ENCODE peak calls at places on chromosome 12, in eight cellular contexts. P, J, R, I, U, Q, K and W are unnamed samples. For H3K4me1, the result is how much of the 10 kb centered on the place peaks cover.

GRCh38 chr12:11763760-11764520 is 114.5 kb downstream of the ETV6 start:
- DNase-seq in I (no peak), K (no peak), J (no peak), R (no peak), U (no peak), P (no peak), Q (no peak), W (no peak)

GRCh38 chr12:104784592-104784991 is 173.5 kb downstream of the SLC41A2 start:
- DNase-seq in K (no peak), P (no peak), I (peak), U (no peak), Q (no peak), R (no peak), J (no peak), W (no peak)

GRCh38 chr12:121145221-121145620 is 12.5 kb downstream of the P2RX7 start:
- DNase-seq in U (no peak), Q (no peak), P (no peak), K (no peak), R (no peak), I (no peak), J (no peak), W (no peak)

GRCh38 chr12:80627773-80628172 is 79.7 kb upstream of the MYF6 start:
- DNase-seq in U (no peak), I (no peak), J (no peak), K (no peak), P (no peak), Q (no peak), R (no peak), W (no peak)

GRCh38 chr12:82090188-82090587 is 268.0 kb downstream of the CCDC59 start:
- DNase-seq in R (no peak), Q (no peak), J (no peak), U (no peak), K (no peak), I (no peak), P (no peak), W (no peak)

GRCh38 chr12:130104596-130105253 is 57.5 kb upstream of the FZD10 start:
- DNase-seq in P (no peak), R (no peak), U (no peak), K (no peak), Q (peak), I (peak), J (no peak), W (no peak)

GRCh38 chr12:61854902-61855301 is 405.3 kb upstream of the USP15 start:
- DNase-seq in P (no peak), U (no peak), J (no peak), R (no peak), Q (no peak), K (no peak), I (no peak), W (no peak)

GRCh38 chr12:68780731-68781130 is 27.2 kb upstream of the MDM2 start:
- DNase-seq in Q (no peak), K (no peak), P (no peak), U (no peak), R (no peak), I (no peak), J (no peak), W (no peak)

GRCh38 chr12:6430990-6431353 is 13.8 kb upstream of the CD27 start:
- DNase-seq in K (no peak), Q (no peak), I (no peak), P (no peak), R (peak), U (no peak), J (peak), W (no peak)

GRCh38 chr12:54658306-54659264 is 10.4 kb upstream of the DCD start:
- DNase-seq in U (no peak), R (peak), Q (peak), P (no peak), K (no peak), J (peak), I (peak), W (no peak)

GRCh38 chr12:54300732-54301427 is at the start of gene NFE2:
- DNase-seq in K (no peak), J (peak), Q (peak), R (peak), P (no peak), I (peak), U (no peak), W (peak)

GRCh38 chr12:14849664-14850063 is 6.3 kb upstream of the ART4 start:
- DNase-seq in U (no peak), I (no peak), Q (no peak), K (no peak), J (no peak), P (peak), R (no peak), W (no peak)

GRCh38 chr12:111638576-111638975 is 39.5 kb upstream of the ATXN2 start:
- DNase-seq in J (no peak), P (no peak), R (no peak), I (peak), Q (no peak), U (no peak), K (no peak), W (no peak)

GRCh38 chr12:55724226-55724939 is 4.2 kb downstream of the RDH5 start:
- DNase-seq in J (peak), P (peak), Q (peak), U (no peak), I (peak), R (no peak), K (no peak), W (peak)

GRCh38 chr12:18492372-18493025 is 231.2 kb downstream of the PIK3C2G start:
- DNase-seq in R (no peak), J (no peak), U (no peak), P (no peak), I (no peak), Q (no peak), K (no peak), W (no peak)

GRCh38 chr12:24911284-24911791 is 37.6 kb downstream of the BCAT1 start:
- DNase-seq in J (no peak), P (no peak), R (no peak), U (no peak), I (no peak), K (no peak), Q (no peak), W (no peak)

GRCh38 chr12:89762498-89763170 is 54.0 kb upstream of the ATP2B1 start:
- DNase-seq in I (no peak), U (no peak), R (no peak), J (no peak), P (no peak), K (no peak), Q (no peak), W (no peak)

GRCh38 chr12:130715996-130716917 is at the start of gene RIMBP2:
- DNase-seq in J (peak), R (no peak), Q (peak), P (no peak), K (no peak), I (peak), U (no peak), W (peak)

GRCh38 chr12:20646239-20646827 is 48.8 kb upstream of the SLCO1C1 start:
- DNase-seq in Q (no peak), K (no peak), R (no peak), P (peak), I (no peak), U (no peak), J (no peak), W (no peak)

DNA sequence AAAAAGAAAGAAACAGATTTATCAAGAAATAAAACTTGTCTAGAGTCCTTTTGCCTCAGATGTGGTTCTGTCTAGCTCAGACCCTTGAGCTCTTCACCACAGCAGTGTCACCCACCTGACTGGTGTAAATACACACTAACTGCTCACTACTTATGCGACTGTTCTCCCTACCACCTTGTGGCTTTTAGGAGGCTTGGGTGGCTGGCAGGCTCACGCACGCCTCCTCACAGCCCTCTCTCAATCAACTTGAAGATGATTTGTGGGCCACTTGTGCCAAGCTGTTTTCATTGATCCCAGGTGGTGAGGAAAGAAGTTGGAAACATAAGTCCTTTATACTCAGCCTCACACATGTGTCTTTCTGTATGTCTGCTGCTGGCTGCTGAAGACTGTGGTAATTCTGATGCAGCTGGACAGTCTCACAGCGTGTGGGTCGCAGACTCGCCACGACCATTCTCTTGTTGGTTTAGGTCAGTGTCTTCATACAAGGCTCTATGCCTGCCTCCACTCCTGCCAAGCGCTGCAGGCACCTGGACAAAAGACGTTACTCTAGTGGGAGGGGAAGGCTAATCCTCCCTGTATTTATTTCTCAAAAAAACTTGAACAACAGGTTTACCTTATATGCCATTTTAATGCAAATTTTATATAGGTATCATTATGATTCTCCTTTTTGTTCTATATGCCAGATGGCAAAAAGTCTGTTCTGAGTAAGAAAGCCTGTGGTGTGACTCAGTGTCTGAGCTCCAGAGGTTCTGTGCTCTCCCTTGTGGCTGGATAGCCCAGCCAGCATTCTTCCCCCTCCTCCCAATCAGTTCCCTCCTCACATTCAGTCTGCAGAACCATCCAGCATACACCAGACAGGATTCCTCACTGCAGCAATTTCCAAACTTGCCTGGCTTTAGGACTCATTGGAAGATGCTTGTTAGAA is 115.5 kb downstream of the DIP2B start:
- DNase-seq in R (no peak), J (no peak), I (no peak), Q (no peak), U (no peak), K (no peak), P (no peak), W (no peak)
- H3K27ac ChIP-seq in R (no peak), J (no peak), I (no peak), Q (no peak), U (peak), K (no peak), P (peak), W (no peak)

DNA sequence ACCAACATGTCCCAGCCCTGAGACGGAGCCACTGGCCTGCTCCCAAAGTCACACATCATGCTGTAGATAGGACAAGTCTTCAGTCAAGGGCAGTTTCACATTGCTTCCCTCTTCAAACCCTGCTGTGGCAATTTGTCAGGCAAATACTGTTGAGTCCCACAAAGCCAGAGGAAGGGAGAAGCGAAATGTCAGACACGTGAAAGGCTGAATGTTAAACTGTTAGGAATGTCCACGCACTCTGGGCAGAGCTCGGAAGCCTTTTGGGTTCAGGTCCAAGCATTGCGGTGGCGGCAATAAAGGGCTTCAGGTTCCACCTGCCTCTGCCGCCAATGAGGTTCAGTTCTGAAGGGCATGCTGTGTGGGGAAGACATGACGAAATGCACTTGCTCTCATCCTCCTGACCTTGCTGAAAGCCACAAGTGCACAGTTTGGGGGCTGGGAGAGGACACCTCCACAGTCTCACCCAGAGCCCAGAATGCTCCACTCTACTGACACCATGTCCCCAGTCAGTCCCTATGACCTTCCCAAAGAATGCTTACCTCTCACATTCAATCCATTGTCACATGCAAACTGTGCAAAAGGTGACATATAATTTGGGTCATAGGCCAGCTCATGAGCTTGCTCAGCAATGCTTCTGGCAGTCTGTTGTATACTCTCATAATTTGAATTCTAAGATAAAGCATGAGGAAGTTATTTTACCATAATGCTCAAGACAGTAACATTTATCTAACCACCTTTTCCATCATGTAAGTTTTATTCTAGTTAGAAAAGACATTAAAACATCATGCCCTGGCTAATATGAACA is 35.7 kb downstream of the RAD9B start:
- DNase-seq in P (no peak), R (peak), I (peak), J (peak), U (no peak), Q (peak), K (peak), W (peak)
- H3K4me1 ChIP-seq in P (under half), R (under half), I (under half), J (under half), U (half or more), Q (under half), K (half or more), W (under half)

GRCh38 chr12:3752741-3753486 is at the start of gene CRACR2A:
- DNase-seq in R (peak), U (no peak), P (peak), I (peak), Q (peak), J (peak), K (peak), W (peak)
- TF ChIP-seq POLR2A in R (no peak), U (peak), P (no peak), I (no peak), Q (no peak), J (no peak), K (no peak), W (no peak)

GRCh38 chr12:102388469-102388868 is 91.9 kb downstream of the IGF1 start:
- DNase-seq in Q (no peak), J (no peak), K (no peak), I (no peak), P (no peak), U (no peak), R (no peak), W (no peak)
- H3K27ac ChIP-seq in Q (no peak), J (no peak), K (no peak), I (peak), P (no peak), U (no peak), R (no peak), W (no peak)

GRCh38 chr12:131786331-131786730 is 41.9 kb upstream of the MMP17 start:
- DNase-seq in P (no peak), K (no peak), I (no peak), Q (no peak), R (no peak), J (no peak), U (no peak), W (no peak)

GRCh38 chr12:131785763-131786330 is 42.3 kb upstream of the MMP17 start:
- DNase-seq in R (no peak), Q (no peak), U (no peak), K (no peak), P (no peak), J (no peak), I (no peak), W (no peak)

GRCh38 chr12:131784909-131785762 is 43.1 kb upstream of the MMP17 start:
- DNase-seq in P (no peak), Q (no peak), K (no peak), U (no peak), R (no peak), I (no peak), J (no peak), W (no peak)

GRCh38 chr12:131788070-131788469 is 40.1 kb upstream of the MMP17 start:
- DNase-seq in K (no peak), R (no peak), I (no peak), U (no peak), J (no peak), Q (no peak), P (no peak), W (no peak)

DNA sequence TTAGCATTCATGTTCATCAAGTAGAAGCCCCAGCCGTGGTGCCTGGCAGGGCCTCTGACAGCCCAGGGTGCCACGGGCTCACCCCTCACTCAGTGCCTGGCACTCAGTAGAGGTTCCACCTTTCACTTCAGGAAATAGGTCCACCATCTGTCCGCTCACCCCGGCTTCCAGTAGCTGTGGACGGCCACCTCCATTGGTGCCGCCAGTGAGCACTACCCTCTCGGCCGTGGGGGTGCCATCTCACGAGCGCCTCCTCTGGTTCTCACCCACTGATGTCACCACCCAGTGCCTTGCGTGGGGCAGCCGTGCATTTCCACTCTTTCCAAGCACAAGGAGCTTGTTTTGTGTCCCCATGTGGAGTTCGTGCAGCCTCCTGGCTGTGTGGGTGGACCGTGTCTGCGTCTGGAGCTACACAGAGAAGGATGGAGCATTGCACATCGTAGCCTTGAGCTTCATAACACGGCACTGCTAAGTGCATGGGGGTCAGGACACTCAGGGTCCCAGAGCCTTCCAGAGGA is 41.0 kb upstream of the MMP17 start:
- DNase-seq in U (no peak), P (no peak), I (no peak), R (no peak), K (no peak), Q (no peak), J (no peak), W (no peak)
- H3K4me1 ChIP-seq in U (under half), P (under half), I (under half), R (under half), K (under half), Q (under half), J (under half), W (under half)

GRCh38 chr12:49838973-49839633 is 3.8 kb downstream of the BCDIN3D start:
- DNase-seq in I (no peak), J (no peak), U (no peak), Q (no peak), P (no peak), K (no peak), R (no peak), W (no peak)

GRCh38 chr12:49846033-49846432 is 3.1 kb upstream of the BCDIN3D start:
- DNase-seq in U (no peak), K (no peak), R (no peak), J (no peak), P (no peak), Q (no peak), I (no peak), W (no peak)

GRCh38 chr12:49843871-49844437 is 1.0 kb upstream of the BCDIN3D start:
- DNase-seq in I (no peak), U (no peak), Q (no peak), P (no peak), K (no peak), R (no peak), J (no peak), W (no peak)

GRCh38 chr12:49843411-49843810 is 505 bp upstream of the BCDIN3D start:
- DNase-seq in J (no peak), Q (no peak), K (no peak), I (no peak), U (no peak), R (no peak), P (no peak), W (no peak)

GRCh38 chr12:49842519-49843352 is at the start of gene BCDIN3D:
- DNase-seq in U (peak), R (peak), J (peak), P (peak), K (peak), Q (peak), I (peak), W (peak)
- TF ChIP-seq POLR2A in U (peak), R (peak), J (no peak), P (peak), K (peak), Q (peak), I (peak), W (peak)

GRCh38 chr12:96338852-96339478 is 61.3 kb downstream of the CDK17 start:
- DNase-seq in Q (no peak), U (no peak), P (no peak), I (no peak), J (no peak), K (no peak), R (peak), W (no peak)
- H3K27ac ChIP-seq in Q (no peak), U (no peak), P (no peak), I (no peak), J (no peak), K (no peak), R (no peak), W (no peak)